ENCODE peak calls at places on chromosomes 5 and 9, in seven cellular contexts. L is neural progenitor cell, M is OCI-LY7, S is SK-N-SH, D is PC-3, I is GM23248, K is hepatocyte. J is an unnamed sample.

GRCh38 chr5:171494452-171495121 is 75.1 kb downstream of the FGF18 start:
- DNase-seq in K (peak), D (peak), I (peak), S (peak), L (peak), M (no peak), J (peak)

GRCh38 chr5:140181002-140181483 is 6.1 kb downstream of the CYSTM1 start:
- DNase-seq in K (peak), M (no peak), I (no peak), L (no peak), S (peak), D (no peak), J (no peak)

GRCh38 chr9:76677481-76678055 is 86.7 kb upstream of the PCA3 start:
- DNase-seq in I (peak), M (no peak), L (no peak), D (no peak), K (no peak), S (no peak), J (no peak)

GRCh38 chr5:52007230-52007858 is 624.1 kb downstream of the ISL1 start:
- DNase-seq in I (peak), K (peak), L (peak), M (peak), D (peak), S (peak), J (peak)

GRCh38 chr5:35485487-35485886 is 132.2 kb upstream of the SPEF2 start:
- DNase-seq in I (no peak), D (no peak), K (no peak), S (no peak), M (no peak), L (no peak), J (no peak)

GRCh38 chr5:96645096-96645495 is 17.1 kb upstream of the CAST start:
- DNase-seq in D (no peak), S (no peak), L (no peak), K (no peak), I (no peak), M (no peak), J (no peak)

GRCh38 chr9:111661150-111661801 is at the start of gene GNG10:
- DNase-seq in M (peak), S (peak), D (peak), K (peak), L (peak), I (peak), J (no peak)

GRCh38 chr5:1480217-1480616 is 35.0 kb upstream of the SLC6A3 start:
- DNase-seq in K (no peak), S (no peak), D (no peak), M (no peak), I (no peak), L (no peak), J (no peak)

GRCh38 chr9:132742821-132743311 is 72.6 kb downstream of the GTF3C4 start:
- DNase-seq in L (no peak), I (no peak), S (peak), K (no peak), D (no peak), M (no peak), J (no peak)

GRCh38 chr5:72178910-72179815 is 71.9 kb downstream of the MAP1B start:
- DNase-seq in M (no peak), L (peak), S (peak), I (peak), D (peak), K (no peak), J (peak)

GRCh38 chr9:105132576-105132975 is 111.9 kb upstream of the SLC44A1 start:
- DNase-seq in D (peak), L (no peak), K (peak), S (no peak), I (peak), M (no peak), J (peak)

GRCh38 chr9:99104459-99105151 is at the start of gene TGFBR1:
- DNase-seq in M (peak), I (peak), D (peak), S (peak), K (peak), L (peak), J (peak)

GRCh38 chr5:119323630-119324000 is 32.2 kb upstream of the TNFAIP8 start:
- DNase-seq in L (no peak), M (no peak), S (no peak), K (no peak), I (peak), D (peak), J (no peak)

GRCh38 chr5:33842456-33842855 is 49.3 kb downstream of the ADAMTS12 start:
- DNase-seq in D (no peak), M (no peak), L (no peak), I (no peak), S (no peak), K (no peak), J (no peak)

GRCh38 chr5:37724395-37725125 is 115.3 kb downstream of the GDNF start:
- DNase-seq in I (peak), S (no peak), M (no peak), D (peak), K (no peak), L (no peak), J (no peak)

GRCh38 chr9:121895274-121895835 is 197.8 kb downstream of the TTLL11 start:
- DNase-seq in S (no peak), L (no peak), I (no peak), D (no peak), M (no peak), K (no peak), J (no peak)

GRCh38 chr5:7539571-7539970 is 143.6 kb downstream of the ADCY2 start:
- DNase-seq in I (no peak), L (no peak), K (no peak), D (no peak), M (no peak), S (no peak), J (no peak)

GRCh38 chr5:57025961-57026360 is 74.0 kb upstream of the MIER3 start:
- DNase-seq in D (no peak), M (no peak), I (no peak), L (no peak), K (no peak), S (no peak), J (no peak)

GRCh38 chr5:3077684-3078083 is 326.2 kb upstream of the IRX2 start:
- DNase-seq in M (no peak), S (no peak), I (no peak), K (no peak), L (no peak), D (no peak), J (no peak)

GRCh38 chr9:86186696-86187095 is 72.8 kb downstream of the C9orf153 start:
- DNase-seq in K (no peak), M (no peak), L (no peak), D (no peak), I (no peak), S (no peak), J (no peak)
- H2AFZ ChIP-seq in K (no peak), M (no peak), L (peak), D (no peak), I (no peak), S (no peak), J (no peak)

GRCh38 chr5:82313016-82313415 is 34.9 kb upstream of the RPS23 start:
- DNase-seq in D (no peak), K (peak), I (peak), M (no peak), L (no peak), S (no peak), J (peak)
- TF ChIP-seq EZH2phosphoT487 in D (no peak), K (no peak), I (no peak), M (no peak), L (no peak), S (no peak), J (no peak)

GRCh38 chr5:39116347-39116899 is 42.2 kb upstream of the RICTOR start:
- DNase-seq in S (no peak), L (no peak), K (no peak), M (no peak), I (no peak), D (no peak), J (no peak)

GRCh38 chr5:39118638-39119037 is 44.4 kb upstream of the RICTOR start:
- DNase-seq in D (peak), M (no peak), K (no peak), I (no peak), L (no peak), S (no peak), J (no peak)

GRCh38 chr5:39115644-39116346 is 41.6 kb upstream of the RICTOR start:
- DNase-seq in S (no peak), M (no peak), I (no peak), K (no peak), L (no peak), D (no peak), J (no peak)

GRCh38 chr5:39119404-39120051 is 45.3 kb upstream of the RICTOR start:
- DNase-seq in K (no peak), L (no peak), M (no peak), I (no peak), D (peak), S (no peak), J (no peak)

GRCh38 chr5:39117401-39117800 is 43.2 kb upstream of the RICTOR start:
- DNase-seq in L (no peak), D (peak), S (no peak), I (peak), K (no peak), M (no peak), J (no peak)
- H2AFZ ChIP-seq in L (no peak), D (peak), S (no peak), I (peak), K (no peak), M (no peak), J (no peak)

GRCh38 chr5:59436364-59437158 is 457.0 kb downstream of the PDE4D start:
- DNase-seq in S (no peak), D (no peak), I (no peak), M (no peak), K (no peak), L (no peak), J (no peak)
- TF ChIP-seq EZH2phosphoT487 in S (no peak), D (no peak), I (no peak), M (no peak), K (no peak), L (no peak), J (no peak)

GRCh38 chr5:170278611-170279500 is 18.7 kb downstream of the LCP2 start:
- DNase-seq in I (no peak), D (no peak), S (no peak), L (peak), K (no peak), M (peak), J (no peak)
- H2AFZ ChIP-seq in I (no peak), D (no peak), S (no peak), L (no peak), K (no peak), M (peak), J (no peak)

GRCh38 chr9:93288341-93288740 is 104.4 kb downstream of the WNK2 start:
- DNase-seq in D (no peak), K (no peak), L (no peak), M (peak), I (no peak), S (peak), J (no peak)
- TF ChIP-seq EZH2phosphoT487 in D (no peak), K (no peak), L (no peak), M (no peak), I (no peak), S (no peak), J (no peak)

J was measured in HCT116.